ENCODE peak calls at places on chromosomes 3 and 15, in eight cellular contexts. One of them, this sample, is unnamed.

GRCh38 chr3:33430571-33430970 is 9.6 kb downstream of the UBP1 start:
- DNase-seq in D341Med: no peak
- DNase-seq in kidney tubule cell: no peak
- DNase-seq in lower leg skin: no peak
- DNase-seq in skeletal muscle cell: no peak
- DNase-seq in NCI-H226: no peak
- DNase-seq in GM20000: no peak
- DNase-seq in B cell: no peak
- DNase-seq in this sample: no peak

GRCh38 chr3:70970136-70970535 is 613.4 kb downstream of the FOXP1 start:
- DNase-seq in B cell: no peak
- DNase-seq in D341Med: no peak
- DNase-seq in skeletal muscle cell: no peak
- DNase-seq in kidney tubule cell: no peak
- DNase-seq in NCI-H226: no peak
- DNase-seq in GM20000: no peak
- DNase-seq in lower leg skin: no peak
- DNase-seq in this sample: no peak

GRCh38 chr3:48125026-48125704 is 63.1 kb downstream of the CDC25A start:
- DNase-seq in D341Med: no peak
- DNase-seq in kidney tubule cell: peak
- DNase-seq in lower leg skin: peak
- DNase-seq in B cell: no peak
- DNase-seq in NCI-H226: peak
- DNase-seq in skeletal muscle cell: no peak
- DNase-seq in GM20000: no peak
- DNase-seq in this sample: no peak

GRCh38 chr3:73418636-73419035 is 206.1 kb downstream of the PDZRN3 start:
- DNase-seq in NCI-H226: no peak
- DNase-seq in D341Med: no peak
- DNase-seq in kidney tubule cell: peak
- DNase-seq in skeletal muscle cell: no peak
- DNase-seq in GM20000: no peak
- DNase-seq in lower leg skin: no peak
- DNase-seq in B cell: no peak
- DNase-seq in this sample: no peak

GRCh38 chr15:51367322-51367976 is 26.0 kb downstream of the GLDN start:
- DNase-seq in NCI-H226: no peak
- DNase-seq in lower leg skin: no peak
- DNase-seq in GM20000: no peak
- DNase-seq in skeletal muscle cell: no peak
- DNase-seq in B cell: no peak
- DNase-seq in D341Med: no peak
- DNase-seq in kidney tubule cell: no peak
- DNase-seq in this sample: peak

GRCh38 chr15:35857812-35858211 is 311.8 kb upstream of the DPH6 start:
- DNase-seq in B cell: no peak
- DNase-seq in skeletal muscle cell: no peak
- DNase-seq in D341Med: no peak
- DNase-seq in kidney tubule cell: no peak
- DNase-seq in lower leg skin: no peak
- DNase-seq in NCI-H226: no peak
- DNase-seq in GM20000: no peak
- DNase-seq in this sample: no peak

GRCh38 chr3:73469331-73469730 is 155.4 kb downstream of the PDZRN3 start:
- DNase-seq in GM20000: no peak
- DNase-seq in lower leg skin: no peak
- DNase-seq in D341Med: no peak
- DNase-seq in NCI-H226: no peak
- DNase-seq in kidney tubule cell: no peak
- DNase-seq in B cell: no peak
- DNase-seq in skeletal muscle cell: no peak
- DNase-seq in this sample: no peak

GRCh38 chr15:74383695-74384565 is 16.5 kb upstream of the CYP11A1 start:
- DNase-seq in B cell: peak
- DNase-seq in D341Med: no peak
- DNase-seq in lower leg skin: no peak
- DNase-seq in GM20000: peak
- DNase-seq in skeletal muscle cell: no peak
- DNase-seq in NCI-H226: peak
- DNase-seq in kidney tubule cell: peak
- DNase-seq in this sample: peak

GRCh38 chr3:113158210-113158609 is 53.1 kb upstream of the BOC start:
- DNase-seq in GM20000: no peak
- DNase-seq in D341Med: no peak
- DNase-seq in skeletal muscle cell: no peak
- DNase-seq in lower leg skin: no peak
- DNase-seq in B cell: no peak
- DNase-seq in kidney tubule cell: no peak
- DNase-seq in NCI-H226: no peak
- DNase-seq in this sample: no peak

GRCh38 chr15:74793135-74794028 is 11.5 kb downstream of the CSK start:
- DNase-seq in lower leg skin: peak
- DNase-seq in D341Med: no peak
- DNase-seq in kidney tubule cell: no peak
- DNase-seq in NCI-H226: no peak
- DNase-seq in B cell: peak
- DNase-seq in skeletal muscle cell: no peak
- DNase-seq in GM20000: no peak
- DNase-seq in this sample: no peak

GRCh38 chr3:23573827-23574226 is 231.9 kb upstream of the UBE2E1 start:
- DNase-seq in GM20000: no peak
- DNase-seq in lower leg skin: no peak
- DNase-seq in B cell: no peak
- DNase-seq in skeletal muscle cell: no peak
- DNase-seq in D341Med: no peak
- DNase-seq in NCI-H226: no peak
- DNase-seq in kidney tubule cell: no peak
- DNase-seq in this sample: no peak

GRCh38 chr3:19898725-19899124 is 35.3 kb downstream of the EFHB start:
- DNase-seq in GM20000: no peak
- DNase-seq in kidney tubule cell: no peak
- DNase-seq in lower leg skin: no peak
- DNase-seq in NCI-H226: no peak
- DNase-seq in D341Med: no peak
- DNase-seq in skeletal muscle cell: no peak
- DNase-seq in B cell: no peak
- DNase-seq in this sample: no peak

GRCh38 chr3:58383476-58383875 is 50.2 kb downstream of the PDHB start:
- DNase-seq in kidney tubule cell: peak
- DNase-seq in NCI-H226: no peak
- DNase-seq in skeletal muscle cell: no peak
- DNase-seq in D341Med: no peak
- DNase-seq in B cell: no peak
- DNase-seq in lower leg skin: no peak
- DNase-seq in GM20000: no peak
- DNase-seq in this sample: no peak

GRCh38 chr15:79065744-79066376 is 24.7 kb downstream of the RASGRF1 start:
- DNase-seq in skeletal muscle cell: no peak
- DNase-seq in lower leg skin: no peak
- DNase-seq in NCI-H226: no peak
- DNase-seq in kidney tubule cell: peak
- DNase-seq in D341Med: no peak
- DNase-seq in B cell: no peak
- DNase-seq in GM20000: no peak
- DNase-seq in this sample: no peak

GRCh38 chr15:84937144-84937543 is 44.5 kb upstream of the PDE8A start:
- DNase-seq in GM20000: no peak
- DNase-seq in skeletal muscle cell: no peak
- DNase-seq in NCI-H226: no peak
- DNase-seq in kidney tubule cell: no peak
- DNase-seq in B cell: no peak
- DNase-seq in lower leg skin: no peak
- DNase-seq in D341Med: no peak
- DNase-seq in this sample: no peak

GRCh38 chr3:157353657-157354056 is 83.0 kb upstream of the PTX3 start:
- DNase-seq in B cell: no peak
- DNase-seq in lower leg skin: no peak
- DNase-seq in D341Med: no peak
- DNase-seq in skeletal muscle cell: no peak
- DNase-seq in NCI-H226: no peak
- DNase-seq in GM20000: no peak
- DNase-seq in kidney tubule cell: no peak
- DNase-seq in this sample: no peak

GRCh38 chr3:23203651-23204111 is 554 bp downstream of the UBE2E2 start:
- DNase-seq in kidney tubule cell: peak
- DNase-seq in B cell: peak
- DNase-seq in lower leg skin: peak
- DNase-seq in GM20000: peak
- DNase-seq in skeletal muscle cell: no peak
- DNase-seq in D341Med: peak
- DNase-seq in NCI-H226: no peak
- DNase-seq in this sample: peak

GRCh38 chr3:19945405-19946290 is 1.2 kb upstream of the RAB5A start:
- DNase-seq in lower leg skin: peak
- DNase-seq in NCI-H226: no peak
- DNase-seq in GM20000: no peak
- DNase-seq in kidney tubule cell: peak
- DNase-seq in B cell: no peak
- DNase-seq in skeletal muscle cell: no peak
- DNase-seq in D341Med: no peak
- DNase-seq in this sample: peak

GRCh38 chr3:127590282-127590592 is 296 bp downstream of the TPRA1 start:
- DNase-seq in GM20000: peak
- DNase-seq in lower leg skin: no peak
- DNase-seq in NCI-H226: no peak
- DNase-seq in B cell: peak
- DNase-seq in skeletal muscle cell: no peak
- DNase-seq in kidney tubule cell: no peak
- DNase-seq in D341Med: peak
- DNase-seq in this sample: no peak

GRCh38 chr3:187319699-187320302 is 28.3 kb upstream of the MASP1 start:
- DNase-seq in D341Med: peak
- DNase-seq in NCI-H226: peak
- DNase-seq in B cell: peak
- DNase-seq in skeletal muscle cell: peak
- DNase-seq in lower leg skin: peak
- DNase-seq in GM20000: peak
- DNase-seq in kidney tubule cell: peak
- DNase-seq in this sample: peak

GRCh38 chr3:81375921-81376320 is 385.5 kb downstream of the GBE1 start:
- DNase-seq in kidney tubule cell: peak
- DNase-seq in B cell: no peak
- DNase-seq in skeletal muscle cell: no peak
- DNase-seq in NCI-H226: no peak
- DNase-seq in lower leg skin: no peak
- DNase-seq in GM20000: no peak
- DNase-seq in D341Med: no peak
- DNase-seq in this sample: no peak

GRCh38 chr3:10234526-10235230 is 13.6 kb upstream of the TATDN2 start:
- DNase-seq in skeletal muscle cell: no peak
- DNase-seq in GM20000: no peak
- DNase-seq in kidney tubule cell: no peak
- DNase-seq in NCI-H226: no peak
- DNase-seq in B cell: no peak
- DNase-seq in lower leg skin: no peak
- DNase-seq in D341Med: no peak
- DNase-seq in this sample: no peak

GRCh38 chr15:97992831-97993230 is 32.3 kb downstream of the ARRDC4 start:
- DNase-seq in B cell: no peak
- DNase-seq in kidney tubule cell: no peak
- DNase-seq in skeletal muscle cell: no peak
- DNase-seq in NCI-H226: no peak
- DNase-seq in GM20000: no peak
- DNase-seq in lower leg skin: no peak
- DNase-seq in D341Med: no peak
- DNase-seq in this sample: no peak

GRCh38 chr3:6601374-6601773 is 259.5 kb upstream of the GRM7 start:
- DNase-seq in B cell: no peak
- DNase-seq in GM20000: peak
- DNase-seq in skeletal muscle cell: no peak
- DNase-seq in D341Med: no peak
- DNase-seq in lower leg skin: no peak
- DNase-seq in NCI-H226: no peak
- DNase-seq in kidney tubule cell: no peak
- DNase-seq in this sample: no peak

GRCh38 chr3:3664916-3665315 is 134.3 kb upstream of the LRRN1 start:
- DNase-seq in B cell: no peak
- DNase-seq in skeletal muscle cell: no peak
- DNase-seq in kidney tubule cell: peak
- DNase-seq in GM20000: no peak
- DNase-seq in NCI-H226: no peak
- DNase-seq in lower leg skin: no peak
- DNase-seq in D341Med: no peak
- DNase-seq in this sample: no peak

GRCh38 chr15:70379134-70379533 is 281.4 kb upstream of the TLE3 start:
- DNase-seq in D341Med: no peak
- DNase-seq in skeletal muscle cell: no peak
- DNase-seq in NCI-H226: no peak
- DNase-seq in kidney tubule cell: no peak
- DNase-seq in B cell: no peak
- DNase-seq in GM20000: no peak
- DNase-seq in lower leg skin: peak
- DNase-seq in this sample: no peak

GRCh38 chr3:55790596-55791350 is 303.7 kb upstream of the WNT5A start:
- DNase-seq in GM20000: no peak
- DNase-seq in NCI-H226: no peak
- DNase-seq in B cell: no peak
- DNase-seq in skeletal muscle cell: no peak
- DNase-seq in kidney tubule cell: no peak
- DNase-seq in lower leg skin: no peak
- DNase-seq in D341Med: no peak
- DNase-seq in this sample: no peak

GRCh38 chr3:10248184-10248983 is at the start of gene TATDN2:
- DNase-seq in GM20000: peak
- DNase-seq in D341Med: peak
- DNase-seq in kidney tubule cell: peak
- DNase-seq in B cell: peak
- DNase-seq in lower leg skin: peak
- DNase-seq in skeletal muscle cell: peak
- DNase-seq in NCI-H226: peak
- DNase-seq in this sample: peak

GRCh38 chr3:52084954-52085730 is 28.8 kb upstream of the DUSP7 start:
- DNase-seq in kidney tubule cell: no peak
- DNase-seq in NCI-H226: no peak
- DNase-seq in skeletal muscle cell: no peak
- DNase-seq in lower leg skin: no peak
- DNase-seq in B cell: no peak
- DNase-seq in D341Med: no peak
- DNase-seq in GM20000: no peak
- DNase-seq in this sample: peak

GRCh38 chr15:49558924-49559323 is 61.7 kb downstream of the FAM227B start:
- DNase-seq in kidney tubule cell: no peak
- DNase-seq in skeletal muscle cell: no peak
- DNase-seq in GM20000: no peak
- DNase-seq in D341Med: no peak
- DNase-seq in lower leg skin: no peak
- DNase-seq in NCI-H226: no peak
- DNase-seq in B cell: no peak
- DNase-seq in this sample: no peak

This sample was measured in HT-29.